ENCODE peak calls at places on chromosomes 2 and 18, in five cellular contexts. Y is heart left ventricle, L is IMR-90, J is endothelial cell of umbilical vein, C is body of pancreas. X is an unnamed sample. For H3K9me3, the result is how much of the 10 kb centered on the place peaks cover.

GRCh38 chr2:192286093-192286701 is 91.5 kb upstream of the TMEFF2 start:
- DNase-seq in Y (no peak), L (peak), J (peak), C (no peak), X (no peak)

GRCh38 chr2:202102425-202103005 is 29.5 kb downstream of the KIAA2012 start:
- DNase-seq in Y (no peak), L (no peak), J (no peak), C (no peak), X (no peak)

GRCh38 chr2:119703526-119703925 is 24.5 kb downstream of the TMEM177 start:
- DNase-seq in Y (no peak), L (no peak), J (no peak), C (no peak), X (no peak)

GRCh38 chr2:6452702-6453481 is 412.8 kb downstream of the CMPK2 start:
- DNase-seq in Y (no peak), L (peak), J (no peak), C (no peak), X (no peak)

GRCh38 chr2:201261471-201261870 is 1.1 kb downstream of the CASP8 start:
- DNase-seq in Y (peak), L (no peak), J (no peak), C (no peak), X (no peak)

GRCh38 chr2:30756051-30756719 is 51.1 kb downstream of the CAPN13 start:
- DNase-seq in Y (no peak), L (no peak), J (no peak), C (no peak), X (no peak)

GRCh38 chr2:30332791-30333453 is 101.6 kb downstream of the LBH start:
- DNase-seq in Y (no peak), L (no peak), J (no peak), C (no peak), X (no peak)

GRCh38 chr2:190513877-190514276 is 20.6 kb downstream of the NEMP2 start:
- DNase-seq in Y (no peak), L (no peak), J (no peak), C (no peak), X (no peak)

GRCh38 chr18:34352385-34353163 is 127.9 kb upstream of the NOL4 start:
- DNase-seq in Y (no peak), L (no peak), J (peak), C (peak), X (no peak)

GRCh38 chr2:98269274-98269673 is 77.0 kb upstream of the CNGA3 start:
- DNase-seq in Y (no peak), L (peak), J (peak), C (peak), X (no peak)

GRCh38 chr2:223995569-223995968 is 38.3 kb downstream of the MRPL44 start:
- DNase-seq in Y (no peak), L (peak), J (no peak), C (no peak), X (no peak)

GRCh38 chr2:210429403-210430137 is 47.0 kb downstream of the LANCL1 start:
- DNase-seq in Y (no peak), L (no peak), J (no peak), C (no peak), X (no peak)

GRCh38 chr18:21242141-21243040 is at the start of gene GREB1L:
- DNase-seq in Y (peak), L (no peak), J (peak), C (peak), X (peak)

GRCh38 chr2:1675633-1676032 is 68.7 kb downstream of the PXDN start:
- DNase-seq in Y (no peak), L (peak), J (peak), C (no peak), X (no peak)

GRCh38 chr2:133218204-133218603 is 350.1 kb downstream of the NCKAP5 start:
- DNase-seq in Y (no peak), L (no peak), J (no peak), C (no peak), X (no peak)

GRCh38 chr2:75464348-75464946 is 96.3 kb downstream of the EVA1A start:
- DNase-seq in Y (no peak), L (peak), J (peak), C (peak), X (no peak)

GRCh38 chr2:29117636-29118303 is 2.6 kb downstream of the CLIP4 start:
- DNase-seq in Y (no peak), L (peak), J (peak), C (no peak), X (no peak)

GRCh38 chr2:14634885-14635871 is 2.7 kb downstream of the LRATD1 start:
- DNase-seq in Y (peak), L (peak), J (peak), C (peak), X (peak)

GRCh38 chr18:71784777-71785176 is 759.4 kb downstream of the CBLN2 start:
- DNase-seq in Y (no peak), L (no peak), J (peak), C (no peak), X (no peak)
- H3K9me3 ChIP-seq in Y (under half), L (under half), J (under half), C (under half), X (under half)

GRCh38 chr18:29078272-29078671 is 901.3 kb upstream of the CDH2 start:
- DNase-seq in Y (no peak), L (no peak), J (no peak), C (no peak), X (no peak)
- TF ChIP-seq POLR2A in Y (no peak), L (no peak), J (no peak), C (no peak), X (no peak)

GRCh38 chr2:94997981-94998920 is 27.3 kb upstream of the MAL start:
- DNase-seq in Y (no peak), L (no peak), J (no peak), C (no peak), X (no peak)
- H3K9me3 ChIP-seq in Y (under half), L (under half), J (under half), C (under half), X (under half)

GRCh38 chr2:74119912-74120825 is 27.5 kb downstream of the BOLA3 start:
- DNase-seq in Y (peak), L (peak), J (peak), C (peak), X (peak)
- TF ChIP-seq POLR2A in Y (no peak), L (peak), J (no peak), C (peak), X (no peak)

GRCh38 chr2:44952806-44953685 is 11.5 kb downstream of the SIX3 start:
- DNase-seq in Y (no peak), L (no peak), J (peak), C (no peak), X (no peak)

GRCh38 chr2:44951124-44951523 is 9.6 kb downstream of the SIX3 start:
- DNase-seq in Y (no peak), L (no peak), J (no peak), C (no peak), X (no peak)

GRCh38 chr2:44952143-44952805 is 10.8 kb downstream of the SIX3 start:
- DNase-seq in Y (no peak), L (peak), J (peak), C (peak), X (no peak)

GRCh38 chr2:44950646-44951045 is 9.1 kb downstream of the SIX3 start:
- DNase-seq in Y (no peak), L (no peak), J (no peak), C (no peak), X (no peak)

DNA sequence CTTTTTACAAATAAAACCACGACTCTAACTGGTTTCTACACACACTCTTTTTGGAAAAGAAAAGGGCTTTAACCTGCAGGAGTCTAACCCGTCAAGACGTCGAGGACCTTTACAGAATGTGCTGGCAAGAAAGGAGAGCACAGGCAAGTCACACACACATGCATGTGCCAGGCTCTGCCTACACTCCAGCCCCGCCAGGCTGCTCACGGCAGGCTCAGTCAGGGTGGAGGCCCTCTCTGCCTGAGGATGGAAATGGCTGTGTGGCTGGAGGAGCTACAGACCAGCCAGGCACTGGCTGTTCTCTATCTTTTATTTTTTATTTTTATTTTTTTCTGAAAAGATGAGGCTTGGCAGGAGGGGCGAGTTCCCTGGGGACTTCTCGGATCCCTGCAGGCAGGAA is 10.2 kb downstream of the SIX3 start:
- DNase-seq in Y (no peak), L (no peak), J (no peak), C (no peak), X (no peak)
- H3K9me3 ChIP-seq in Y (under half), L (under half), J (under half), C (under half), X (under half)

GRCh38 chr2:85420743-85421705 is 2.5 kb downstream of the SH2D6 start:
- DNase-seq in Y (peak), L (peak), J (peak), C (peak), X (peak)
- TF ChIP-seq POLR2A in Y (no peak), L (no peak), J (no peak), C (peak), X (no peak)

DNA sequence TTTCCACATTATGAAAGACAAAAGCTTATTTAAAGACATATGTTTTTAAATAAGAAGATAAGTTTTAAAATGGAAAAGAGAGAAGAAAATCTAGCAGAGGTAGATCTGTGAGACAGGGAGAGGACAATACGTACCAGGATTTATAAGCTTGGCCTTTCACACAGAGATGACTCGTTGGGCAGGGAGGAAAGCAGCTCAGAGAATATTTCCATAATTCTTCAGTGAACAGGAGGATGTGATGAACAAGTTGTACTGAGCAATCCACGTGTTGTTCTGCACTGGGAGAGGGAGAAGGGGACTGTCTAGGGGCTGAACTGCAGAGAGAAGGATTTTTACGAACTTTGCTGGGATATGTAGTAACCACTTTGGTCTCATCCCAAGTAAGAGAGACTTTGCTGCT is 162.6 kb upstream of the SETBP1 start:
- DNase-seq in Y (no peak), L (no peak), J (no peak), C (no peak), X (no peak)
- H3K9me3 ChIP-seq in Y (under half), L (under half), J (under half), C (under half), X (under half)

GRCh38 chr2:172448544-172449267 is 21.3 kb downstream of the ITGA6 start:
- DNase-seq in Y (no peak), L (no peak), J (no peak), C (no peak), X (no peak)

GRCh38 chr2:172449916-172450550 is 22.6 kb downstream of the ITGA6 start:
- DNase-seq in Y (no peak), L (peak), J (no peak), C (no peak), X (no peak)

GRCh38 chr2:172446524-172447063 is 19.2 kb downstream of the ITGA6 start:
- DNase-seq in Y (no peak), L (no peak), J (peak), C (no peak), X (no peak)

GRCh38 chr2:172445851-172446250 is 18.5 kb downstream of the ITGA6 start:
- DNase-seq in Y (no peak), L (peak), J (peak), C (no peak), X (no peak)

GRCh38 chr2:172447811-172448493 is 20.6 kb downstream of the ITGA6 start:
- DNase-seq in Y (no peak), L (no peak), J (no peak), C (no peak), X (no peak)
- TF ChIP-seq POLR2A in Y (no peak), L (no peak), J (no peak), C (no peak), X (no peak)

GRCh38 chr2:88574445-88574844 is 52.8 kb downstream of the EIF2AK3 start:
- DNase-seq in Y (no peak), L (no peak), J (no peak), C (no peak), X (no peak)
- H3K9me3 ChIP-seq in Y (under half), L (under half), J (under half), C (under half), X (under half)